ENCODE peak calls at places on chromosomes 11 and 22, in ten cellular contexts. X is AG08395; E is bronchial epithelial cell; R is psoas muscle; A is KG1; F is effector CD4-positive, alpha-beta T cell; K is GF-D8; B is brain microvascular endothelial cell; Z is non-pigmented ciliary epithelial cell; N is GM13976. Y is an unnamed sample.

GRCh38 chr11:117371453-117371852 is 43.8 kb downstream of the CEP164 start:
- DNase-seq in X (no peak), E (no peak), R (no peak), A (no peak), F (no peak), K (no peak), B (no peak), Z (no peak), N (no peak), Y (no peak)

GRCh38 chr11:2139118-2139490 is at the start of gene IGF2:
- DNase-seq in X (no peak), E (no peak), R (peak; percentile 32), A (no peak), F (no peak), K (no peak), B (no peak), Z (no peak), N (no peak), Y (no peak)

GRCh38 chr22:49853981-49854791 is 542 bp downstream of the ZBED4 start:
- DNase-seq in X (peak; percentile 24), E (no peak), R (no peak), A (no peak), F (no peak), K (no peak), B (peak; percentile 8), Z (no peak), N (peak; percentile 60), Y (no peak)

GRCh38 chr22:47334596-47334995 is 572.1 kb downstream of the TBC1D22A start:
- DNase-seq in X (no peak), E (no peak), R (no peak), A (no peak), F (no peak), K (no peak), B (no peak), Z (no peak), N (no peak), Y (no peak)

GRCh38 chr11:59610289-59610688 is 5.3 kb downstream of the OSBP start:
- DNase-seq in X (no peak), E (no peak), R (no peak), A (no peak), F (no peak), K (no peak), B (no peak), Z (no peak), N (no peak), Y (no peak)

GRCh38 chr11:11313902-11314692 is 39.0 kb downstream of the CSNK2A3 start:
- DNase-seq in X (no peak), E (no peak), R (peak; percentile 20), A (no peak), F (no peak), K (no peak), B (no peak), Z (no peak), N (no peak), Y (no peak)

GRCh38 chr22:47918276-47918928 is 1156.0 kb downstream of the TBC1D22A start:
- DNase-seq in X (no peak), E (no peak), R (no peak), A (no peak), F (no peak), K (no peak), B (no peak), Z (no peak), N (no peak), Y (no peak)

GRCh38 chr22:23591203-23591791 is 11.2 kb upstream of the IGLL1 start:
- DNase-seq in X (peak; percentile 69), E (peak; percentile 26), R (peak; percentile 43), A (no peak), F (peak; percentile 28), K (peak; percentile 11), B (peak; percentile 53), Z (peak; percentile 22), N (peak; percentile 76), Y (no peak)

GRCh38 chr11:126968915-126969314 is 31.7 kb downstream of the KIRREL3 start:
- DNase-seq in X (no peak), E (peak; percentile 6), R (no peak), A (no peak), F (no peak), K (no peak), B (no peak), Z (no peak), N (no peak), Y (no peak)